ENCODE peak calls at places on chromosomes 1 and 21, in four cellular contexts. Q is uterus, K is GM23338, I is PC-3. V is an unnamed sample.

GRCh38 chr21:31900121-31900895 is 27.5 kb downstream of the HUNK start:
- DNase-seq in Q (no peak), K (no peak), I (no peak), V (peak; percentile 67)

GRCh38 chr1:223738465-223739365 is 26.4 kb downstream of the CAPN2 start:
- DNase-seq in Q (no peak), K (no peak), I (no peak), V (no peak)

GRCh38 chr1:46772571-46772970 is 26.3 kb upstream of the CYP4B1 start:
- DNase-seq in Q (no peak), K (no peak), I (no peak), V (no peak)

GRCh38 chr1:60757485-60757884 is 324.9 kb upstream of the NFIA start:
- DNase-seq in Q (no peak), K (no peak), I (no peak), V (no peak)

GRCh38 chr1:243397613-243398321 is 141.9 kb downstream of the SDCCAG8 start:
- DNase-seq in Q (no peak), K (no peak), I (no peak), V (no peak)

GRCh38 chr21:44623575-44623974 is 3.3 kb upstream of the KRTAP10-9 start:
- DNase-seq in Q (no peak), K (no peak), I (no peak), V (no peak)

GRCh38 chr1:32709075-32709474 is 6.5 kb upstream of the SYNC start:
- DNase-seq in Q (no peak), K (no peak), I (no peak), V (no peak)

GRCh38 chr1:156815307-156815826 is 1.3 kb downstream of the SH2D2A start:
- DNase-seq in Q (peak; percentile 73), K (no peak), I (peak; percentile 69), V (peak; percentile 26)

GRCh38 chr21:16573581-16573980 is 843.8 kb downstream of the USP25 start:
- DNase-seq in Q (no peak), K (no peak), I (no peak), V (no peak)

GRCh38 chr1:178055779-178056471 is 38.0 kb upstream of the RASAL2 start:
- DNase-seq in Q (no peak), K (no peak), I (peak; percentile 54), V (no peak)

GRCh38 chr1:228149341-228150020 is at the start of gene GJC2:
- DNase-seq in Q (peak; percentile 84), K (peak; percentile 41), I (no peak), V (no peak)

GRCh38 chr1:203570805-203571204 is 55.8 kb upstream of the ATP2B4 start:
- DNase-seq in Q (no peak), K (no peak), I (no peak), V (no peak)

GRCh38 chr1:94925561-94926364 is 1.1 kb downstream of the CNN3 start:
- DNase-seq in Q (peak; percentile 79), K (peak; percentile 97), I (peak; percentile 95), V (peak; percentile 64)

GRCh38 chr1:48093147-48093546 is 96.0 kb upstream of the TRABD2B start:
- DNase-seq in Q (no peak), K (no peak), I (no peak), V (no peak)

GRCh38 chr1:169610110-169610509 is 19.8 kb downstream of the SELP start:
- DNase-seq in Q (no peak), K (no peak), I (peak; percentile 42), V (no peak)

GRCh38 chr1:194225781-194226180 is 1039.4 kb upstream of the B3GALT2 start:
- DNase-seq in Q (no peak), K (no peak), I (no peak), V (peak; percentile 22)

GRCh38 chr1:222889445-222889844 is 74.6 kb downstream of the DISP1 start:
- DNase-seq in Q (no peak), K (no peak), I (peak; percentile 55), V (no peak)

GRCh38 chr21:38984982-38985422 is 179.3 kb downstream of the ETS2 start:
- DNase-seq in Q (peak; percentile 49), K (no peak), I (no peak), V (no peak)

GRCh38 chr21:34037446-34037845 is 35.9 kb upstream of the MRPS6 start:
- DNase-seq in Q (no peak), K (no peak), I (peak; percentile 67), V (no peak)

GRCh38 chr1:57889686-57890360 is 466.0 kb upstream of the DAB1 start:
- DNase-seq in Q (no peak), K (no peak), I (no peak), V (no peak)

GRCh38 chr1:198669023-198669698 is 30.3 kb downstream of the PTPRC start:
- DNase-seq in Q (no peak), K (no peak), I (peak; percentile 88), V (no peak)

GRCh38 chr1:96049759-96050409 is 671.7 kb upstream of the PTBP2 start:
- DNase-seq in Q (no peak), K (no peak), I (no peak), V (no peak)

GRCh38 chr1:20867847-20868246 is 80.7 kb upstream of the HP1BP3 start:
- DNase-seq in Q (no peak), K (no peak), I (peak; percentile 27), V (no peak)

GRCh38 chr1:11100149-11100493 is 452 bp upstream of the EXOSC10 start:
- DNase-seq in Q (peak; percentile 17), K (no peak), I (no peak), V (no peak)

GRCh38 chr1:235938714-235939487 is 72.2 kb upstream of the LYST start:
- DNase-seq in Q (no peak), K (no peak), I (no peak), V (no peak)

GRCh38 chr1:159786966-159787365 is 6.2 kb downstream of the DUSP23 start:
- DNase-seq in Q (no peak), K (no peak), I (no peak), V (no peak)

GRCh38 chr1:98421098-98421460 is 240.4 kb upstream of the SNX7 start:
- DNase-seq in Q (no peak), K (no peak), I (no peak), V (no peak)

GRCh38 chr1:171655215-171656116 is 3.0 kb upstream of the MYOC start:
- DNase-seq in Q (peak; percentile 79), K (peak; percentile 92), I (peak; percentile 48), V (peak; percentile 62)

GRCh38 chr1:201213926-201214325 is 23.3 kb downstream of the IGFN1 start:
- DNase-seq in Q (peak; percentile 11), K (no peak), I (no peak), V (no peak)

GRCh38 chr1:26852701-26853100 is 10.2 kb upstream of the SFN start:
- DNase-seq in Q (no peak), K (no peak), I (no peak), V (no peak)
- H3K4me1 ChIP-seq in Q (no peaks in the 10 kb centered on the region), K (peaks cover 7% of the 10 kb centered on the region), I (peaks cover 57% of the 10 kb centered on the region), V (peaks cover 27% of the 10 kb centered on the region)

DNA sequence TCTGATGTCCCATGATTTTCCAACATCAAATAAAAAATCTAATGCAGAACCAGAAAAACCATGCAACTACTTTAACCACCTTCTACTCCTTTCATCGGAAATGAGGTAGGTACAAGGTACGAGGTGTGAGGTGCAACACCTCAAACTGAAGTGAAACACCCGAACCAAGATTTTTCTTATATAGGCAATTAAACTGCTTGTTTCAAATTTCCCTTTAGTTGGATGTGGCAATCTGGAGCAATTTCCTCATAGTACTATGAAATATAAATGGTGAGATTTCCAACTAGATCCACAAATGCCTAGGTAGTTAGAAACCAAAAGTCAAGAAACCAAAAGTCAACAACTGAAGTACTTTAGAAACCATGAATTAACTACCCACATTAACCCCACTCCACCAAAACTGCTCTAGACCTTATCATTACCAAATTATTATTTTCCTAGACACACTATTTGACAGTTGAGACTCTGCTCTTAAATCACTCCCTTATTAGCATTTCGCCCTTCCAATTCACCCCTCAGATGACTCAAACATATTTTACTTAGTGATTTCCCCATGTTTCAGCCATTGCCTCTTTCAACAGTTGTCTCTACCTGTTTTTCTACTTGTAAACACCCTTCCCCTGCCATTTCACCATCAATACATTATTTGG is 37.8 kb downstream of the FUBP1 start:
- DNase-seq in Q (no peak), K (no peak), I (no peak), V (no peak)
- H3K36me3 ChIP-seq in Q (no peaks in the 10 kb centered on the region), K (peaks cover 20% of the 10 kb centered on the region), I (peaks cover 31% of the 10 kb centered on the region), V (no peaks in the 10 kb centered on the region)

GRCh38 chr1:18927082-18927653 is 24.8 kb upstream of the ALDH4A1 start:
- DNase-seq in Q (no peak), K (no peak), I (peak; percentile 49), V (peak; percentile 48)
- H3K4me3 ChIP-seq in Q (no peak overlapping the region), K (no peak overlapping the region), I (peak overlapping the region; percentile 34), V (no peak overlapping the region)

DNA sequence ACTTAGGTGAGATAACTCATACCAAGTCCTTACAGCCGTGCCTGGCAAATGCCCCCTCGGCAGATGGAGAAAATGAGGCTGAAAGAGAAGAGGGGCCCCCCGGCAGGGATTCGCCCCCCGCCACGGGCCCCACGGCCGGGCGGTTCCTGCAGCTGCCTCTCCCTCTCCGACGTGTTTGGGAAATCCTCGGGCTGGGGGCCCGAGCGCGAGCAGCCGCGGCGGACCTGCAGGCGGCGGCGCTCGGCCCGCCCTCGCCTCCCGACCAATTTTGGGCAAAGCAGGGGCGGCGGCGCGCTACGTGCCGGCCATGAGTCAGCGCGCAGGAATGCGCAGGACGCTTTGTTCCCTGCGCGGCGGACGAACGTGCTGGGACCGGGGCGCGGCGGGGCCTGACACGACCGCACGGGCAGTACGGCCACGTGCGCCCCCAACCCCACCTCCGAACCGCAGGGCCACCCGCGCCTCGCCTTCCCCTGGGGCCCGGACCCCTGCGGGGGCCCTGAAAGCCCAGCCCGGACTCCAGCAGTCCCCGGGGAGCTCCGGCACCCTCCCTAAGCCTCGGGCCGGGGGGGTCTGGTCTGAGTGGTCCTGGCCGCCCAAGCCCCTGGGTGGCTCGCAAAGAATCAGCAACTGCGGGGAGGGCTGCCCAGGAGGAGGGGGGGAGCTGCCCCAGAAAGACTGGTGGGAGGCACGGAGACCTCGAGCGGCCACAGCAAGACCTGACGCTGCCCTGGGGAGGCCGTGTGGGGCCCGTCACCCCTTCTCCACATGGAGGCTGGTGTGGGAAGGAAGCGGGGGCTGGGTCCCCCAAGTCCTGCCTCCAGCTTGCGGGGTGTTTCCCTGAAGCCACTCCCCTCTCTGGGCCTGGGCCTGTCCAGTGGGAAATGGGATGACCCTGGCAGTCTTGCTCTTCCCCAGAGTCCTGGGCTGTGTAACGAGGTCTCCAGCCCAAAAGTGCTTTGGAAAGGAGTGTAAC is 11.9 kb upstream of the EDN2 start:
- DNase-seq in Q (peak; percentile 95), K (peak; percentile 95), I (peak; percentile 95), V (peak; percentile 72)
- H3K4me1 ChIP-seq in Q (peaks cover 21% of the 10 kb centered on the region), K (peaks cover 12% of the 10 kb centered on the region), I (peaks cover 45% of the 10 kb centered on the region), V (peaks cover 51% of the 10 kb centered on the region)

GRCh38 chr21:28944296-28944695 is 48.4 kb downstream of the LTN1 start:
- DNase-seq in Q (no peak), K (no peak), I (no peak), V (no peak)
- H3K36me3 ChIP-seq in Q (no peaks in the 10 kb centered on the region), K (peaks cover 16% of the 10 kb centered on the region), I (peaks cover 38% of the 10 kb centered on the region), V (peaks cover 7% of the 10 kb centered on the region)

GRCh38 chr1:205259998-205260397 is 32.3 kb downstream of the TMCC2 start:
- DNase-seq in Q (no peak), K (no peak), I (no peak), V (no peak)
- H3K4me3 ChIP-seq in Q (no peak overlapping the region), K (no peak overlapping the region), I (no peak overlapping the region), V (no peak overlapping the region)

GRCh38 chr1:4654764-4655673 is 610 bp downstream of the AJAP1 start:
- DNase-seq in Q (no peak), K (no peak), I (no peak), V (no peak)
- H3K4me1 ChIP-seq in Q (peaks cover 17% of the 10 kb centered on the region), K (no peaks in the 10 kb centered on the region), I (peaks cover 10% of the 10 kb centered on the region), V (no peaks in the 10 kb centered on the region)